ENCODE peak calls at places on chromosomes 3 and 15, in five cellular contexts. R is caudate nucleus; G is heart right ventricle; E is CD8-positive, alpha-beta memory T cell; H is suprapubic skin. Y is an unnamed sample.

GRCh38 chr3:40258555-40258954 is 51.0 kb upstream of the EIF1B start:
- DNase-seq in G (no peak), H (no peak), E (no peak), R (no peak), Y (no peak)

GRCh38 chr15:62359416-62359815 is 194.3 kb upstream of the C2CD4B start:
- DNase-seq in R (no peak), G (no peak), E (no peak), H (no peak), Y (no peak)

GRCh38 chr3:73259291-73259690 is 197.8 kb downstream of the EBLN2 start:
- DNase-seq in H (no peak), R (no peak), G (no peak), E (no peak), Y (no peak)

GRCh38 chr3:157239082-157239704 is 79.2 kb upstream of the CCNL1 start:
- DNase-seq in H (no peak), R (peak), G (peak), E (peak), Y (peak)

GRCh38 chr3:151047636-151048035 is 37.8 kb upstream of the MED12L start:
- DNase-seq in R (no peak), H (no peak), G (no peak), E (no peak), Y (no peak)

GRCh38 chr3:178705925-178706324 is 169.7 kb downstream of the KCNMB2 start:
- DNase-seq in H (no peak), E (no peak), R (no peak), G (no peak), Y (peak)

GRCh38 chr15:40782609-40783227 is 12.9 kb downstream of the C15orf62 start:
- DNase-seq in H (no peak), G (no peak), E (peak), R (peak), Y (no peak)

GRCh38 chr3:58351920-58352319 is 19.2 kb downstream of the PXK start:
- DNase-seq in H (no peak), R (no peak), E (no peak), G (no peak), Y (no peak)

GRCh38 chr15:42064271-42064670 is 30.1 kb downstream of the PLA2G4D start:
- DNase-seq in H (peak), R (no peak), G (no peak), E (no peak), Y (no peak)

GRCh38 chr3:170154084-170154483 is 27.4 kb downstream of the PHC3 start:
- DNase-seq in E (no peak), R (no peak), G (no peak), H (no peak), Y (no peak)

GRCh38 chr3:52240059-52240885 is 1.3 kb upstream of the TWF2 start:
- DNase-seq in H (peak), G (peak), R (no peak), E (no peak), Y (no peak)

GRCh38 chr15:95712785-95713184 is 617.7 kb upstream of the NR2F2 start:
- DNase-seq in H (no peak), R (no peak), G (no peak), E (no peak), Y (no peak)

GRCh38 chr3:85360742-85361387 is 402.1 kb downstream of the CADM2 start:
- DNase-seq in H (no peak), E (no peak), R (peak), G (no peak), Y (no peak)

GRCh38 chr3:126621627-126622345 is 33.1 kb downstream of the TXNRD3 start:
- DNase-seq in R (no peak), E (no peak), G (no peak), H (no peak), Y (peak)

GRCh38 chr3:119660474-119661150 is at the start of gene POPDC2:
- DNase-seq in G (peak), E (no peak), R (no peak), H (no peak), Y (no peak)

GRCh38 chr3:32384938-32385337 is 6.7 kb upstream of the CMTM7 start:
- DNase-seq in H (no peak), E (no peak), R (no peak), G (peak), Y (no peak)

GRCh38 chr3:41907330-41908073 is 54.4 kb downstream of the ULK4 start:
- DNase-seq in E (no peak), R (no peak), H (no peak), G (no peak), Y (no peak)

GRCh38 chr15:78335985-78336384 is 4.2 kb upstream of the CRABP1 start:
- DNase-seq in E (no peak), G (no peak), R (no peak), H (no peak), Y (no peak)

GRCh38 chr15:49693491-49693890 is 72.6 kb downstream of the DTWD1 start:
- DNase-seq in E (no peak), H (no peak), G (no peak), R (no peak), Y (no peak)

GRCh38 chr3:177431525-177432255 is 234.4 kb upstream of the TBL1XR1 start:
- DNase-seq in R (no peak), G (no peak), H (no peak), E (no peak), Y (no peak)

GRCh38 chr3:187957209-187957981 is 196.6 kb upstream of the LPP start:
- DNase-seq in H (no peak), G (no peak), R (no peak), E (no peak), Y (no peak)

GRCh38 chr3:187112934-187113793 is 26.1 kb downstream of the RPL39L start:
- DNase-seq in G (no peak), R (no peak), H (no peak), E (peak), Y (peak)

GRCh38 chr3:125148836-125149235 is 63.7 kb downstream of the SLC12A8 start:
- DNase-seq in R (no peak), H (peak), E (no peak), G (peak), Y (no peak)

GRCh38 chr3:110946810-110947209 is 124.8 kb upstream of the NECTIN3 start:
- DNase-seq in R (no peak), E (no peak), H (no peak), G (no peak), Y (no peak)

GRCh38 chr15:40762919-40763800 is 708 bp upstream of the GCHFR start:
- DNase-seq in H (peak), G (peak), E (no peak), R (peak), Y (peak)

GRCh38 chr15:66662522-66662921 is 39.5 kb upstream of the SMAD6 start:
- DNase-seq in G (no peak), E (no peak), R (no peak), H (no peak), Y (no peak)

DNA sequence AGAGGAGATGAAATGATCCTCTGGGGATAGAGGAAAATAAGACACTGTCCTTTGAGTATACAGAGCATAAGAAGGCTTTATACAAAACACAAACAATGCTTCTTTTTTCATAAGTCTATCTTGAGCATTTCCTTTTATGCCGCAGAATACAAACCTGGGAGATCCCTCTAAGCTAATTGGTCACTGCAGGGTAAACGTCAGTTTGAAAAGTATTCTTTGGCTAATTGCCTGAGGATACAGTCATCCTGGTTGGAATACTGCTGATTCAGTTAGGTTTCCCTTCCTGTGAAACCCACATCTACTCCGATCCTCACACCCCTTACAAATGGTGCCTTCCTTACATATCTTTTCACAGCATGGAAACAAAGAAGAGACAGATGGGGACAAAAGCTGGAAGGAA is 10.6 kb downstream of the WNT5A start:
- DNase-seq in H (no peak), E (no peak), G (no peak), R (no peak), Y (peak)
- H3K27ac ChIP-seq in H (no peak), E (no peak), G (no peak), R (no peak), Y (peak)

GRCh38 chr3:101825904-101826445 is 23.3 kb upstream of the NFKBIZ start:
- DNase-seq in G (no peak), R (no peak), E (no peak), H (no peak), Y (no peak)

GRCh38 chr3:101829878-101830277 is 19.4 kb upstream of the NFKBIZ start:
- DNase-seq in E (no peak), R (no peak), G (no peak), H (no peak), Y (no peak)

GRCh38 chr3:101828289-101828688 is 21.0 kb upstream of the NFKBIZ start:
- DNase-seq in E (no peak), R (no peak), H (no peak), G (no peak), Y (peak)

GRCh38 chr3:101827211-101828174 is 21.8 kb upstream of the NFKBIZ start:
- DNase-seq in H (peak), E (peak), G (peak), R (peak), Y (peak)

DNA sequence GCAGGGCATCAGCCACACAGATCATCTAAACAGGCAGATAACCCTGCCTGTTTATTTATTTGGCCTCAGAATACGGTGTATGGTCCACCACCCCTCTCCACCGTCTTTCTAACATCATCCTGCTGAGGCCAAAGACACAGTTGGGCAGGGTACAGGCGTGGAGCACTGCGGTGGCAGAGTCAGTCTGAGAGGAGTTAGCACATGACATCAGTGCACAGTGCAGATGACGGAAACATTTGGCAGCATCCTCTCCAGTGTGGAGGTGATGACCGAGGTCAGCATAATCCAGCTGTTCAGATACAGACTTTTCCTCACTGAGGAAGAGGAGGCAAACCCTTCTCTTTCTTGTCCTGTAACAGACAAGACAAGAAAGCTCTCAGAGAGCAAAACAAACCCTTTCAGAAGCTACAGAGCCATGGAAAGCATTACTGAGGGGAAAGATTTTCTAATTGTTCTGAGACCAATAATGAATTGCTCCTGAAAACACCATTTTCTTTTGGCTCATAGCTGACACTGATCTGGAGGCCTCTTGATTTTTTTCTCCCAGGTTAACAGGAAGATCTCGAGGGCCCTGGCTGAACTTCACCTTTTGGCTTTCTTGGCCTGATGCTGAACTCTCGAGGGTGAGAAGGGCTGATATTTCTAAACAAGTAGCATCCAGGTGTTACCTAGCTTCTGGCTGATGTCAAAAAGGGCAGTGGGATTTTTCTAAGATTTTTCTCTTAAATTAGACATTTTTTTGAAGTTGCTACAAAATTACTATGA is 20.1 kb upstream of the NFKBIZ start:
- DNase-seq in H (peak), R (peak), E (no peak), G (peak), Y (no peak)
- H3K27ac ChIP-seq in H (peak), R (peak), E (peak), G (peak), Y (no peak)

GRCh38 chr3:43364494-43364893 is 78.2 kb downstream of the SNRK start:
- DNase-seq in R (no peak), E (no peak), G (no peak), H (no peak), Y (no peak)

GRCh38 chr3:43362961-43363360 is 76.6 kb downstream of the SNRK start:
- DNase-seq in H (no peak), G (no peak), R (no peak), E (no peak), Y (no peak)

GRCh38 chr3:43363621-43364266 is 77.4 kb downstream of the SNRK start:
- DNase-seq in E (no peak), R (no peak), H (no peak), G (peak), Y (no peak)

GRCh38 chr3:43362183-43362582 is 75.8 kb downstream of the SNRK start:
- DNase-seq in E (no peak), G (no peak), H (no peak), R (no peak), Y (no peak)

GRCh38 chr3:43361077-43361476 is 74.7 kb downstream of the SNRK start:
- DNase-seq in H (no peak), R (no peak), E (no peak), G (no peak), Y (no peak)
- H3K27ac ChIP-seq in H (no peak), R (no peak), E (no peak), G (peak), Y (no peak)

GRCh38 chr3:14457481-14457880 is 55.1 kb downstream of the SLC6A6 start:
- DNase-seq in G (no peak), E (no peak), R (no peak), H (no peak), Y (no peak)
- H3K27ac ChIP-seq in G (no peak), E (no peak), R (no peak), H (no peak), Y (no peak)

DNA sequence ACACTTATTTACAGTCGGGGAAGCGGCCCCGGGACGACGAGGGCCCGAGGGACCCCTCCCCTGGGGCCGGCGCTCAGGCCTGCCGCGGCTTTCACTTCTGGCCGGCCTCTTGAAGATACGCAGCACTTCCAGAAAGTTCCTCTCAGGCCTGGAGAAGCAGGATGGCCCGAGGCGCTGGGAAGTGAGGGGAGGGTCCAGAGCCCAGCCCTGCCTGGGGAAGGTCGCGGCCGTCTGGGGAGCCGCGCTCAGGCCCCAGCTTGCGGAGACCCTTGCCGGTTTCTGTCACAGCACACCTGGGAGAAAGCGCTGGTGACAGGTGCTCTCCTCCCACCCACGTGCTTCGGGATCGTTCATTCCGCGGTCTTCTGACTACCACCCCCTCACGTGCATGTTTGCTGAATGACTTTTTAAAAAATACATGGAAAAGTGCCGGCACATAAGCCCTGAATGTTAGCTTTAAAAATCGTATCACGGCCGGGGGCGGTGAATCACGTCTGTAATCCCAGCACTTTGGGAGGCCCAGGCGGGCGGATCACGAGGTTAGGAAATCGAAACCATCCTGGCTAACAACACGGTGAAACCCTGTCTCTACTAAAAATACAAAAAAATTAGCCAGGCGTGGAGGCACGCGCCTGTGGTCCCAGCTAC is 726 bp upstream of the TM2D3 start:
- DNase-seq in H (no peak), G (no peak), E (no peak), R (no peak), Y (peak)
- H3K27ac ChIP-seq in H (peak), G (peak), E (peak), R (peak), Y (peak)

GRCh38 chr3:27486328-27486727 is 2.1 kb upstream of the SLC4A7 start:
- DNase-seq in E (no peak), H (no peak), G (no peak), R (no peak), Y (no peak)

GRCh38 chr3:27485853-27486252 is 1.7 kb upstream of the SLC4A7 start:
- DNase-seq in G (no peak), E (no peak), H (no peak), R (no peak), Y (no peak)

GRCh38 chr3:27479816-27480543 is 4.2 kb downstream of the SLC4A7 start:
- DNase-seq in R (no peak), H (no peak), G (no peak), E (peak), Y (no peak)

GRCh38 chr3:27484002-27484844 is at the start of gene SLC4A7:
- DNase-seq in G (peak), H (peak), E (peak), R (peak), Y (peak)

GRCh38 chr3:27483117-27484001 is 825 bp downstream of the SLC4A7 start:
- DNase-seq in H (peak), E (peak), R (peak), G (peak), Y (peak)
- H3K27ac ChIP-seq in H (peak), E (peak), R (no peak), G (peak), Y (peak)

GRCh38 chr15:31397851-31398661 is 71.4 kb downstream of the KLF13 start:
- DNase-seq in H (no peak), R (no peak), G (no peak), E (no peak), Y (no peak)
- H3K27ac ChIP-seq in H (peak), R (no peak), G (peak), E (no peak), Y (peak)

Y was measured in SJSA1.